ENCODE peak calls at places on chromosomes 4 and X, in eight cellular contexts. T is tibial nerve, X is endothelial cell of umbilical vein, H is adrenal gland, R is heart left ventricle, K is uterus, Y is esophagus muscularis mucosa, E is A549. I is an unnamed sample.

GRCh38 chr4:5609265-5610007 is 98.9 kb downstream of the EVC2 start:
- DNase-seq in Y (no peak), K (no peak), R (no peak), E (no peak), T (no peak), X (no peak), H (no peak), I (no peak)

GRCh38 chr4:54372951-54373350 is 143.9 kb downstream of the PDGFRA start:
- DNase-seq in K (no peak), R (no peak), X (no peak), E (no peak), Y (no peak), T (no peak), H (no peak), I (no peak)

GRCh38 chr4:121243476-121243875 is 79.4 kb upstream of the TNIP3 start:
- DNase-seq in Y (no peak), X (no peak), H (no peak), E (no peak), R (no peak), K (no peak), T (no peak), I (no peak)

GRCh38 chr4:6367313-6367945 is 97.8 kb downstream of the WFS1 start:
- DNase-seq in X (no peak), H (no peak), K (no peak), R (no peak), T (no peak), Y (no peak), E (no peak), I (no peak)

GRCh38 chrX:57930051-57930450 is 19.8 kb upstream of the ZXDA start:
- DNase-seq in R (no peak), E (no peak), X (no peak), Y (no peak), K (no peak), H (no peak), T (no peak), I (no peak)

GRCh38 chr4:57151481-57151880 is 41.3 kb upstream of the IGFBP7 start:
- DNase-seq in Y (no peak), H (no peak), E (no peak), K (no peak), R (no peak), T (no peak), X (peak; percentile 44), I (no peak)

GRCh38 chr4:170988446-170988845 is 824.8 kb upstream of the GALNTL6 start:
- DNase-seq in R (no peak), K (no peak), H (no peak), E (no peak), Y (no peak), T (no peak), X (no peak), I (no peak)

GRCh38 chr4:87009095-87009648 is 74.4 kb downstream of the AFF1 start:
- DNase-seq in K (no peak), R (no peak), X (peak; percentile 67), E (no peak), T (no peak), Y (no peak), H (no peak), I (no peak)

GRCh38 chr4:77007358-77008230 is 58.0 kb downstream of the SEPTIN11 start:
- DNase-seq in R (peak; percentile 37), E (no peak), X (peak; percentile 95), T (no peak), K (no peak), Y (no peak), H (no peak), I (no peak)

GRCh38 chr4:24856586-24856985 is 56.3 kb downstream of the CCDC149 start:
- DNase-seq in E (no peak), T (no peak), K (no peak), R (no peak), H (no peak), X (no peak), Y (no peak), I (no peak)

GRCh38 chrX:76433219-76433618 is 5.7 kb downstream of the MAGEE1 start:
- DNase-seq in R (no peak), X (no peak), Y (no peak), T (no peak), H (no peak), K (no peak), E (no peak), I (no peak)

DNA sequence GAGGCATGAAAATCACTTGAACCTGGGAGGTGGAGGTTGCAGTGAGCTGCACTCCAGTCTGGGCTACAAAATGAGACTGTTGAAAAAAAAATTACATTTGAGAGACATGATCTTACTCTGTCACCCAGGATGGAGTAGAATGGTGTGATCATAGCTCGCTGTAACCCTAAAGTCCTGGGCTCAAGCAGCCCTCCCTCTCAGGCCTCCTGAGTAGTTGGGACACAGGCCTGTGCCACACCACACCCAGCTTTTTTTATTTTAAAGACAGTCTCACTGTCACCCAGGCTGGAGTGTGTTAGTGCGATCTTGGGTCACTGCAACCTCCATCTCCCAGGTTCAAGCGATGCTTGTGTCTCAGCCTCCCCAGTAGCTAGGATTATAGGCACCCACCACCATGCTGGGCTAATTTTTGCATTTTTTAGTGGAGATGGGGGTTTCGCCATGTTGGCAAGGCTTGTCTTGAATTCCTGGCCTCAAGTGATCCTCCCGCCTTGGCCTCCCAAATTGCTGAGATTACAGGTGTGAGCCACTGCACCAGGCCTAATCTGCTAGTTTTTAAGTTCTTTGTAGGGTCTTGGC is 6.1 kb downstream of the RPS3A start:
- DNase-seq in T (no peak), X (no peak), E (no peak), K (no peak), R (no peak), H (no peak), Y (no peak), I (no peak)
- TF ChIP-seq POLR2A in T (no peak), X (peak; percentile 78), E (no peak), K (no peak), R (no peak), H (no peak), Y (no peak), I (no peak)

DNA sequence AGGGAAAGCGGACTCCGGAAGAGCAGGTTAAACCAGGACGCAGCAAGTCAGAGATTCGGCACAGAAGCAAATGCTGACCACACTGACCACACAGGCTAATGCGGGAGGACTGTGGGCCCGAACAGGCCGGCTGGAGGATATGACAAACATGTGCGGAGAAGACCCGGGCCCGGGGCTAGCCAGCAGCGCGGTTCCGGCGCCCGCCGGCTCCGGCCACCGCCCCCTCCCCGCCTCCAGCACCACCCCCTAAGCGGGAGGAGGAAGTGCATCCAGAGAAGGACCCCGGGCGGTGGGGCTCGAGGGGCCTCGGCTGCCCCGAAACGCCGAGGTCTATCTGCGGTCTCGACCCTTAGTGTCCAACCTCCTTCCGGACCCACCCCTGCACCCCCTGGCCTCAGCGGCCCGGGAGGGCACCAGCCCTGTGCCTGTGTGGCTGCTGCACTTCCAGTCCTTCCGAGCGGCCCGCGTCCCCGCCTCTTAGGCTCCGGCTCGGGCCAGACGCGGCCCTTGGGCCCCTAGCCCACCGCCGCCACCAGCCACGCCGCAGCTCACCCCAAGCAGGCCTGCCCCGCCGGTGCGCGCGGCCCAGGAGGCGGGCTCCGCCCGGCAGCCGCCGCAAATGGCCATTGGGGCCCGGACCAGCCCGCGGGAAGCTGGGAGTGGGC is 2.1 kb downstream of the ELOVL6 start:
- DNase-seq in Y (no peak), R (peak; percentile 43), X (peak; percentile 55), K (peak; percentile 23), T (peak; percentile 8), E (peak; percentile 6), H (peak; percentile 34), I (peak; percentile 63)
- TF ChIP-seq POLR2A in Y (no peak), R (no peak), X (peak; percentile 20), K (peak; percentile 10), T (peak; percentile 50), E (peak; percentile 39), H (peak; percentile 15), I (no peak)

DNA sequence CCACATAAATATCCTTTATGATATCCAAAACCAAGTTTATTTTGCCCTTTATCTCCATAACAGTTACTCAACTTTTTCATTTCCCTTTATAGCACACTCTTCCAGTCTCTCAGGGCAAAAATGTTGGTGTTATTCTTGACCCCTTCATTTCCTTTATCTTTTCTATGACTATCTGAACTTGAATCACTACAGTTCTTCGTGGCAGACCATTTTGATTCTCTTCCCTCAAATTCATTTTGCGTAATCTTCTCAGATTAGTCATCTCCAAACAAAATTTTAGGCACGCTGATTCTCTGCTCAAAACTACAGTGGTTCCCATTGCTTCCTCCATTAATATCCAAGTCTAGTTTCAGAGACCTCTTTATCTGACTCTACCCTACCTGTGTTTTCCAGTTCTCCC is 26.1 kb downstream of the RUFY3 start:
- DNase-seq in T (no peak), H (no peak), E (no peak), R (no peak), Y (no peak), X (no peak), K (no peak), I (no peak)
- TF ChIP-seq POLR2A in T (no peak), H (no peak), E (no peak), R (no peak), Y (no peak), X (no peak), K (no peak), I (no peak)

DNA sequence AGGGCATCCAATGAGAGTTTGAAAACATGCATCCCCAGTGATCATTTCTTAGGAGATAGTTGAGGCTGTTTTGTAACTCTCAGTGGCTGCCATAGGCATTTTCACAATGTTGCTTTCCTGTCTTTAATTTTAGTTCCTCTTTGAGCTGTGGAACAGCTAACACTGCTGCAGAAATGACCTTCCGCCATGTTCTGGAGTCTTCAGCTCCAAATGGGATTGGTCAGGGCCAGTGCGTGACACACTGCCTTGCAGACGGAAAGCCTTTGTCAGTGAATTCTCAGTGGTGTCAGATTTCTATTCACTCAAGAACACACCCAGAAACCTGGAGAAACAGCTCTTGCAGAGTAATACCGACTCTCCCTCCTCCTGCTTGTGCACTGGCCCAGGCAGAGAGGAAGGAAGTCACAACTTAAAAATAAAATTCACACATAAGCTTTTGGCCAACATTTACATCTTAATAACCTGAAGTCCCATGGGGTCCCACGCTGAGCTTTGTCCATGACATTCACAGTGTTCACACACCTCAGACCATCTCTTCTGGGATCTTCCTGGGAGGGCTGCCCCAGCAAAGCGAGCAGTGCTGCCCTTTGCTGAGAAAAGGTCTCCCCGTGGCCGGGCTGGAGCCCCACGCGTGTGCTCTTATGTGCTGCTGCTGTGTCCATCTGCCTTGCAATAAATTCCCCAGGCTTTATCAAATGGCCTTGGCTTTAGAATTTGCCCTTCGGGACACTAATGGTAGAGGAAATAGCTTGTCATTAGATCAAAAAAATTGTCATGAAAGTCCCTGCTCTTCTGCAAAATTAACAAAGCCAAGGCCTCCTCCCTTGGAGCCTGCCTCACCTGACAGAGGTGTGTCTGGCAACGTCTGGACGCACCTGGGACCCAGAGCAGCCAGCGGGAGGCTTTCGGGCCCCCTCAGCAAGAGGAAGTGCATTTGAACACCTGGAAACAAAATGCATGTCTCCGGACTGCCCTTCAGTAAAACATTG is 126.8 kb downstream of the IRF2 start:
- DNase-seq in R (peak; percentile 61), E (no peak), H (peak; percentile 89), K (no peak), Y (no peak), X (peak; percentile 47), T (peak; percentile 49), I (peak; percentile 58)
- TF ChIP-seq POLR2A in R (no peak), E (no peak), H (no peak), K (peak; percentile 24), Y (no peak), X (no peak), T (no peak), I (peak; percentile 27)